ENCODE peak calls at places on chromosome 7, in nine cellular contexts. U is A549, Q is aorta, X is substantia nigra, T is fibroblast of the conjunctiva, J is iPS DF 19.7, P is NCI-H1417, W is upper lobe of right lung, Z is pancreas. M is an unnamed sample.
A peak's percentile ranks its signal among the peaks of the same experiment; 100 is the strongest.

GRCh38 chr7:89797965-89798598 is 356.2 kb upstream of the STEAP1 start:
- DNase-seq in Z (no peak), P (no peak), T (no peak), J (no peak), W (no peak), Q (no peak), U (no peak), X (no peak), M (no peak)

GRCh38 chr7:26619348-26619747 is 245.0 kb downstream of the SKAP2 start:
- DNase-seq in U (no peak), Q (no peak), W (no peak), T (no peak), J (no peak), P (no peak), Z (no peak), X (no peak), M (no peak)

GRCh38 chr7:29564455-29565185 is 985 bp downstream of the PRR15 start:
- DNase-seq in T (peak; percentile 33), P (no peak), Q (peak; percentile 75), W (peak; percentile 85), U (peak; percentile 37), X (peak; percentile 15), Z (peak; percentile 57), J (no peak), M (peak; percentile 73)

GRCh38 chr7:45259966-45260646 is 102.5 kb downstream of the RAMP3 start:
- DNase-seq in U (peak; percentile 39), P (no peak), T (peak; percentile 9), Q (peak; percentile 57), J (peak; percentile 35), X (peak; percentile 43), Z (peak; percentile 40), W (peak; percentile 81), M (peak; percentile 87)

GRCh38 chr7:46363688-46364087 is 442.6 kb upstream of the IGFBP3 start:
- DNase-seq in W (no peak), T (no peak), J (no peak), X (no peak), Q (no peak), Z (no peak), P (no peak), U (no peak), M (no peak)

GRCh38 chr7:138665669-138666140 is 35.5 kb downstream of the SVOPL start:
- DNase-seq in W (no peak), P (no peak), J (no peak), U (no peak), T (no peak), X (peak; percentile 12), Q (no peak), Z (no peak), M (no peak)

GRCh38 chr7:45580053-45580872 is 6.1 kb downstream of the ADCY1 start:
- DNase-seq in T (no peak), P (no peak), Q (no peak), X (no peak), U (peak; percentile 16), Z (no peak), J (no peak), W (no peak), M (no peak)

GRCh38 chr7:44431091-44431608 is 59.3 kb downstream of the NUDCD3 start:
- DNase-seq in Q (no peak), X (no peak), T (no peak), J (peak; percentile 30), U (peak; percentile 27), Z (no peak), P (peak; percentile 53), W (no peak), M (no peak)

GRCh38 chr7:34096777-34097176 is 191.4 kb downstream of the BMPER start:
- DNase-seq in T (no peak), P (no peak), Z (no peak), U (no peak), X (no peak), Q (no peak), J (no peak), W (no peak), M (no peak)

GRCh38 chr7:95602421-95602820 is 6.1 kb upstream of the PDK4 start:
- DNase-seq in T (no peak), Q (no peak), W (no peak), U (no peak), P (no peak), X (no peak), Z (no peak), J (no peak), M (peak; percentile 32)

GRCh38 chr7:31517513-31517912 is 3.6 kb downstream of the ITPRID1 start:
- DNase-seq in J (no peak), T (no peak), X (no peak), U (no peak), P (no peak), Z (no peak), W (no peak), Q (no peak), M (peak; percentile 31)

GRCh38 chr7:129497156-129497555 is 5.2 kb upstream of the SMKR1 start:
- DNase-seq in P (no peak), Q (no peak), Z (no peak), U (no peak), W (no peak), T (no peak), X (no peak), J (no peak), M (no peak)

GRCh38 chr7:151061241-151062110 is 2.1 kb downstream of the SLC4A2 start:
- DNase-seq in W (peak; percentile 84), Z (peak; percentile 68), Q (no peak), P (no peak), U (peak; percentile 60), X (no peak), T (no peak), J (no peak), M (no peak)

GRCh38 chr7:25860206-25860881 is 291.7 kb upstream of the NFE2L3 start:
- DNase-seq in J (no peak), Q (no peak), X (no peak), T (no peak), Z (no peak), P (peak; percentile 78), U (no peak), W (no peak), M (no peak)

GRCh38 chr7:157335991-157336382 is 817 bp upstream of the DNAJB6 start:
- DNase-seq in Z (no peak), U (no peak), T (no peak), P (no peak), X (no peak), W (no peak), J (no peak), Q (no peak), M (no peak)

GRCh38 chr7:3065724-3066143 is 22.1 kb upstream of the CARD11 start:
- DNase-seq in U (peak; percentile 45), X (no peak), Z (peak; percentile 57), T (peak; percentile 4), J (peak; percentile 50), Q (no peak), W (no peak), P (no peak), M (no peak)

M was measured in Right ventricle myocardium inferior.